ENCODE peak calls at places on chromosome 4, in nine cellular contexts. T is activated CD4-positive, alpha-beta T cell treated with anti-CD3 and anti-CD28 coated beads, Interleukin-2, amount 10 ng/mL, durations not matched to agents 7 days and 5 days; N is cerebellar cortex; R is fibroblast of mammary gland; M is CD4-positive, alpha-beta T cell; O is activated gamma-delta T cell treated with Interleukin-2 at 50 U/mL for 16 hours; B is AG20443; I is stimulated activated CD4-positive, alpha-beta T cell treated with anti-CD3 and anti-CD28 coated beads, Interleukin-4, amount 100 ng/mL, for 24 hours; S is activated naive CD4-positive, alpha-beta T cell treated with anti-CD3 and anti-CD28 coated beads, Interleukin-2, amount 10 ng/mL, durations not matched to agents 7 days and 5 days. D is an unnamed sample.

GRCh38 chr4:60579335-60579734 is 620.8 kb upstream of the ADGRL3 start:
- DNase-seq in M (no peak), I (no peak), T (no peak), N (no peak), B (peak; percentile 8), O (no peak), S (no peak), R (no peak), D (no peak)

GRCh38 chr4:84063618-84064017 is 435.5 kb downstream of the NKX6-1 start:
- DNase-seq in M (no peak), I (no peak), T (no peak), S (no peak), B (no peak), N (peak; percentile 19), O (no peak), R (no peak), D (no peak)

GRCh38 chr4:186823989-186824388 is 100.3 kb upstream of the FAT1 start:
- DNase-seq in T (no peak), B (peak; percentile 21), R (no peak), S (no peak), I (no peak), N (peak; percentile 8), M (no peak), O (no peak), D (no peak)

GRCh38 chr4:3451956-3452355 is 10.2 kb downstream of the HGFAC start:
- DNase-seq in B (peak; percentile 75), O (no peak), S (no peak), M (no peak), N (no peak), I (no peak), R (peak; percentile 71), T (no peak), D (no peak)

GRCh38 chr4:5370286-5370685 is 319.0 kb downstream of the STK32B start:
- DNase-seq in R (peak; percentile 27), S (no peak), I (no peak), N (no peak), B (no peak), O (no peak), T (no peak), M (no peak), D (no peak)

GRCh38 chr4:109730294-109731051 is 603 bp upstream of the PLA2G12A start:
- DNase-seq in N (peak; percentile 65), R (peak; percentile 46), I (no peak), M (no peak), B (peak; percentile 77), O (no peak), T (no peak), S (no peak), D (peak; percentile 14)

GRCh38 chr4:41346306-41347061 is 89.8 kb downstream of the UCHL1 start:
- DNase-seq in N (no peak), I (no peak), R (no peak), T (no peak), M (no peak), B (peak; percentile 28), O (no peak), S (no peak), D (no peak)

GRCh38 chr4:82721819-82722423 is 76.7 kb downstream of the SCD5 start:
- DNase-seq in B (peak; percentile 36), T (peak; percentile 45), R (no peak), M (peak; percentile 3), I (peak; percentile 17), S (peak; percentile 47), O (no peak), N (peak; percentile 44), D (no peak)

GRCh38 chr4:102781570-102781969 is 20.8 kb upstream of the MANBA start:
- DNase-seq in R (no peak), M (no peak), T (no peak), S (no peak), B (no peak), I (no peak), N (no peak), O (no peak), D (no peak)

GRCh38 chr4:23023121-23023520 is 330.4 kb downstream of the GBA3 start:
- DNase-seq in M (no peak), T (no peak), B (peak; percentile 21), R (no peak), O (no peak), S (no peak), N (no peak), I (no peak), D (no peak)

GRCh38 chr4:55138367-55138766 is 13.0 kb upstream of the KDR start:
- DNase-seq in O (no peak), S (no peak), B (no peak), N (no peak), T (no peak), I (no peak), R (no peak), M (no peak), D (no peak)

GRCh38 chr4:112403072-112403945 is 106.1 kb downstream of the ALPK1 start:
- DNase-seq in N (peak; percentile 16), I (no peak), S (no peak), B (no peak), O (no peak), R (no peak), M (no peak), T (no peak), D (no peak)

GRCh38 chr4:40621592-40622512 is 7.8 kb downstream of the RBM47 start:
- DNase-seq in M (no peak), S (peak; percentile 30), T (peak; percentile 33), I (no peak), R (peak; percentile 99), N (no peak), B (peak; percentile 89), O (no peak), D (no peak)

GRCh38 chr4:138890921-138891570 is 124.5 kb upstream of the NOCT start:
- DNase-seq in T (no peak), S (no peak), O (no peak), N (no peak), B (no peak), R (no peak), I (no peak), M (no peak), D (no peak)

GRCh38 chr4:35358001-35358584 is 886.2 kb downstream of the ARAP2 start:
- DNase-seq in M (no peak), T (no peak), N (no peak), B (no peak), S (no peak), O (no peak), R (no peak), I (no peak), D (no peak)

GRCh38 chr4:102862016-102862415 is 6.8 kb upstream of the CISD2 start:
- DNase-seq in M (no peak), S (no peak), R (no peak), T (no peak), N (no peak), O (no peak), B (no peak), I (no peak), D (no peak)

GRCh38 chr4:74624351-74625151 is 169.8 kb downstream of the BTC start:
- DNase-seq in T (no peak), M (no peak), B (peak; percentile 33), O (no peak), I (no peak), S (no peak), N (no peak), R (peak; percentile 97), D (no peak)

GRCh38 chr4:103076777-103077347 is 301 bp upstream of the SLC9B2 start:
- DNase-seq in S (no peak), I (peak; percentile 10), N (peak; percentile 69), B (no peak), M (no peak), R (peak; percentile 8), T (no peak), O (no peak), D (no peak)

GRCh38 chr4:117412661-117413060 is 327.3 kb upstream of the TRAM1L1 start:
- DNase-seq in B (no peak), M (no peak), O (no peak), R (no peak), S (no peak), N (no peak), I (no peak), T (no peak), D (no peak)

GRCh38 chr4:54076673-54077072 is 12.3 kb upstream of the CHIC2 start:
- DNase-seq in B (no peak), O (no peak), M (no peak), I (no peak), N (no peak), R (no peak), S (no peak), T (no peak), D (no peak)

GRCh38 chr4:124478518-124478917 is 234.0 kb downstream of the ANKRD50 start:
- DNase-seq in O (no peak), R (no peak), S (no peak), I (no peak), T (no peak), B (no peak), N (no peak), M (no peak), D (no peak)

GRCh38 chr4:61200991-61201526 is 933 bp downstream of the ADGRL3 start:
- DNase-seq in T (no peak), R (no peak), I (no peak), B (peak; percentile 37), O (no peak), S (no peak), N (peak; percentile 43), M (no peak), D (no peak)

GRCh38 chr4:67885727-67886126 is 1.9 kb upstream of the TMPRSS11D start:
- DNase-seq in R (peak; percentile 98), T (no peak), O (no peak), N (no peak), M (no peak), S (no peak), B (peak; percentile 74), I (no peak), D (no peak)

GRCh38 chr4:89799071-89799470 is 37.9 kb downstream of the SNCA start:
- DNase-seq in S (no peak), M (no peak), N (no peak), I (no peak), B (no peak), O (no peak), R (no peak), T (no peak), D (no peak)

GRCh38 chr4:41880022-41880837 is 55.0 kb upstream of the TMEM33 start:
- DNase-seq in I (no peak), S (no peak), O (no peak), T (no peak), N (no peak), M (no peak), R (no peak), B (no peak), D (no peak)

GRCh38 chr4:80446664-80447063 is 111.1 kb downstream of the CFAP299 start:
- DNase-seq in N (no peak), R (no peak), O (no peak), T (no peak), B (peak; percentile 30), S (no peak), M (no peak), I (no peak), D (no peak)

GRCh38 chr4:14520171-14520570 is 482.1 kb upstream of the CPEB2 start:
- DNase-seq in O (no peak), R (peak; percentile 9), I (no peak), M (no peak), S (no peak), N (no peak), B (no peak), T (no peak), D (no peak)

GRCh38 chr4:13733817-13734216 is 106.3 kb upstream of the BOD1L1 start:
- DNase-seq in O (no peak), R (no peak), M (no peak), N (no peak), I (no peak), S (no peak), B (no peak), T (no peak), D (no peak)

GRCh38 chr4:180828455-180829018 is 1414.7 kb upstream of the TENM3 start:
- DNase-seq in I (no peak), B (peak; percentile 49), R (peak; percentile 85), M (no peak), O (no peak), T (no peak), S (no peak), N (peak; percentile 76), D (no peak)

GRCh38 chr4:112704991-112705845 is 68.3 kb downstream of the LARP7 start:
- DNase-seq in S (peak; percentile 20), B (peak; percentile 66), N (peak; percentile 57), R (peak; percentile 59), O (no peak), T (no peak), M (no peak), I (no peak), D (no peak)

GRCh38 chr4:32994956-32995849 is 2275.0 kb downstream of the PCDH7 start:
- DNase-seq in B (no peak), R (no peak), N (no peak), O (no peak), T (no peak), S (no peak), I (no peak), M (no peak), D (no peak)